ENCODE peak calls at places on chromosomes 2 and 18, in seven cellular contexts. J is stomach, M is HepG2, Y is sigmoid colon, Q is A549, Z is H1, B is ovary. L is an unnamed sample.
A peak's percentile ranks its signal among the peaks of the same experiment; 100 is the strongest.

GRCh38 chr2:47631306-47631705 is 151.6 kb upstream of the MSH6 start:
- DNase-seq in J (no peak), M (no peak), Y (no peak), Q (no peak), Z (no peak), B (no peak), L (no peak)

GRCh38 chr2:216603010-216603883 is 30.0 kb upstream of the IGFBP2 start:
- DNase-seq in J (peak; percentile 49), M (no peak), Y (no peak), Q (no peak), Z (no peak), B (no peak), L (no peak)

GRCh38 chr2:153487482-153487881 is 8.9 kb upstream of the RPRM start:
- DNase-seq in J (no peak), M (no peak), Y (no peak), Q (no peak), Z (no peak), B (no peak), L (no peak)

GRCh38 chr2:160646684-160647444 is 153.3 kb upstream of the RBMS1 start:
- DNase-seq in J (peak; percentile 56), M (no peak), Y (no peak), Q (no peak), Z (no peak), B (no peak), L (no peak)

GRCh38 chr18:2534906-2535305 is 36.4 kb downstream of the METTL4 start:
- DNase-seq in J (no peak), M (no peak), Y (no peak), Q (no peak), Z (no peak), B (no peak), L (no peak)

GRCh38 chr2:32231959-32232358 is 32.7 kb downstream of the NLRC4 start:
- DNase-seq in J (no peak), M (peak; percentile 58), Y (no peak), Q (no peak), Z (no peak), B (no peak), L (no peak)

GRCh38 chr2:2650608-2651375 is 319.7 kb upstream of the MYT1L start:
- DNase-seq in J (peak; percentile 16), M (no peak), Y (peak; percentile 26), Q (no peak), Z (no peak), B (no peak), L (no peak)

GRCh38 chr2:41737888-41738287 is 309.9 kb upstream of the PKDCC start:
- DNase-seq in J (no peak), M (no peak), Y (no peak), Q (no peak), Z (no peak), B (no peak), L (no peak)

GRCh38 chr2:115200016-115200415 is 757.6 kb downstream of the DPP10 start:
- DNase-seq in J (no peak), M (no peak), Y (no peak), Q (no peak), Z (no peak), B (no peak), L (no peak)

GRCh38 chr2:84946204-84947009 is 24.6 kb upstream of the KCMF1 start:
- DNase-seq in J (peak; percentile 57), M (peak; percentile 96), Y (no peak), Q (peak; percentile 94), Z (no peak), B (no peak), L (peak; percentile 77)

GRCh38 chr18:31156831-31157763 is 5.6 kb downstream of the DSC1 start:
- DNase-seq in J (no peak), M (no peak), Y (no peak), Q (no peak), Z (no peak), B (no peak), L (no peak)

GRCh38 chr2:187638840-187639239 is 84.6 kb upstream of the TFPI start:
- DNase-seq in J (no peak), M (no peak), Y (no peak), Q (no peak), Z (no peak), B (no peak), L (no peak)

GRCh38 chr18:7205346-7205745 is 25.5 kb upstream of the LRRC30 start:
- DNase-seq in J (no peak), M (no peak), Y (no peak), Q (no peak), Z (no peak), B (no peak), L (no peak)

GRCh38 chr18:58253871-58254270 is 209.8 kb downstream of the NEDD4L start:
- DNase-seq in J (no peak), M (no peak), Y (no peak), Q (no peak), Z (no peak), B (no peak), L (no peak)

GRCh38 chr2:199228887-199229819 is 228.6 kb downstream of the SATB2 start:
- DNase-seq in J (no peak), M (no peak), Y (no peak), Q (peak; percentile 19), Z (no peak), B (no peak), L (no peak)

GRCh38 chr2:164514491-164514890 is 106.8 kb downstream of the GRB14 start:
- DNase-seq in J (no peak), M (peak; percentile 88), Y (no peak), Q (peak; percentile 28), Z (no peak), B (no peak), L (no peak)

GRCh38 chr2:233681534-233682099 is at the start of gene UGT1A7:
- DNase-seq in J (no peak), M (no peak), Y (no peak), Q (no peak), Z (no peak), B (no peak), L (no peak)

GRCh38 chr2:240462073-240462703 is 26.7 kb downstream of the GPC1 start:
- DNase-seq in J (no peak), M (no peak), Y (peak; percentile 48), Q (no peak), Z (no peak), B (peak; percentile 34), L (peak; percentile 6)

GRCh38 chr2:161238264-161238558 is 70.0 kb upstream of the PSMD14 start:
- DNase-seq in J (no peak), M (no peak), Y (no peak), Q (no peak), Z (no peak), B (no peak), L (no peak)

GRCh38 chr2:178484245-178485041 is 4.2 kb downstream of the PLEKHA3 start:
- DNase-seq in J (peak; percentile 71), M (no peak), Y (peak; percentile 61), Q (no peak), Z (no peak), B (no peak), L (no peak)

GRCh38 chr2:42754776-42755140 is 9.2 kb downstream of the OXER1 start:
- DNase-seq in J (no peak), M (no peak), Y (no peak), Q (no peak), Z (no peak), B (no peak), L (no peak)

GRCh38 chr2:138207531-138207930 is 243.3 kb downstream of the HNMT start:
- DNase-seq in J (no peak), M (no peak), Y (no peak), Q (no peak), Z (no peak), B (no peak), L (no peak)

GRCh38 chr2:179952658-179953057 is 54.4 kb downstream of the CWC22 start:
- DNase-seq in J (no peak), M (no peak), Y (no peak), Q (no peak), Z (no peak), B (no peak), L (no peak)

GRCh38 chr2:44126106-44126797 is 42.4 kb upstream of the PPM1B start:
- DNase-seq in J (no peak), M (no peak), Y (no peak), Q (peak; percentile 46), Z (no peak), B (no peak), L (no peak)
- TF ChIP-seq POLR2A in J (no peak), M (no peak), Y (no peak), Q (no peak), Z (no peak), B (no peak), L (no peak)

DNA sequence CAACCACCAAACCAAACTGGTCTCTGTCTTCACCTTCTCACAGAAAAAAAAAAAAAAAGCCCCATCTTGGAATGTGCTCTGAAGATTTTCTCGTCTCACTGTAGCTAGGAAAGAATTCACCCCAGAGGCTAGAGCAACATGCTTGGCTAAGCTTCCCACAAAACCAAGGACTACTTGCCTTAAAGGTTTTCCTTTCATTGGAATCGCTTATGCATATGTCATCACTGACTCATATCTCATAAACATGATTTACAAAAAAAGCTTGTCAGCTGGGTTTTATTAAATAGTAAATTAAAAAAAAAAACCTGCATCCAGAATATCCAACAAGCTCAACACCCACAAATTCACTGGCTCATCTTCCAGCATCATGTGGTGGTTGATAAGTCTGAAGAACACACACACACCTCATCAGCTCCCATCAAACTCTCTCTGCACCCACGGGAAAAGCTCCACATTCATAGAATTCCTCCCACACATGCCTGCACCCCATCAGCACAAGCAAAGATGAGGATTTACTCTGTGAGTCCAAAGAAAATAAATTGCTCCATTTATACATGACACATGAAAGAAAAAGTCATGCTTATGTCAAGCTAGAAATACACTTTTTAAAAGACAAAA is 182.0 kb upstream of the TRIB2 start:
- DNase-seq in J (no peak), M (no peak), Y (no peak), Q (no peak), Z (no peak), B (no peak), L (no peak)
- TF ChIP-seq EP300 in J (no peak), M (no peak), Y (no peak), Q (no peak), Z (no peak), B (no peak), L (no peak)

DNA sequence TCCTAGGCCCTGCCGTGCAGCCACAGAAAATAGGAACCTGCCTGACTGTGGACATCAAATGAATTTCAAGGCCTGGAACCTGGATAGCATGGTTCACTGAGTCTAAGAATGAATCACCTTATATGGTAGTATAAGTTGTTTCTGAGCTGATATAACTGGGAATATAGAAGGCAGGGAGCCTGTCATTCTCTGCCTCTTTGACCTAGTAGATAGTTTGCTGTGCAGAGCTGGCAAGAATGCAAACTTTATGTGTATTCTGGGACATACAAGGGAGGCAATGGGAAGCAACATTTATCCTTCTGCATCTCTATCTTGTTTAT is 22.2 kb upstream of the SSB start:
- DNase-seq in J (no peak), M (no peak), Y (no peak), Q (no peak), Z (no peak), B (no peak), L (no peak)
- H3K27ac ChIP-seq in J (no peak overlapping the region), M (no peak overlapping the region), Y (peak overlapping the region; percentile 59), Q (no peak overlapping the region), Z (no peak overlapping the region), B (no peak overlapping the region), L (peak overlapping the region; percentile 18)

DNA sequence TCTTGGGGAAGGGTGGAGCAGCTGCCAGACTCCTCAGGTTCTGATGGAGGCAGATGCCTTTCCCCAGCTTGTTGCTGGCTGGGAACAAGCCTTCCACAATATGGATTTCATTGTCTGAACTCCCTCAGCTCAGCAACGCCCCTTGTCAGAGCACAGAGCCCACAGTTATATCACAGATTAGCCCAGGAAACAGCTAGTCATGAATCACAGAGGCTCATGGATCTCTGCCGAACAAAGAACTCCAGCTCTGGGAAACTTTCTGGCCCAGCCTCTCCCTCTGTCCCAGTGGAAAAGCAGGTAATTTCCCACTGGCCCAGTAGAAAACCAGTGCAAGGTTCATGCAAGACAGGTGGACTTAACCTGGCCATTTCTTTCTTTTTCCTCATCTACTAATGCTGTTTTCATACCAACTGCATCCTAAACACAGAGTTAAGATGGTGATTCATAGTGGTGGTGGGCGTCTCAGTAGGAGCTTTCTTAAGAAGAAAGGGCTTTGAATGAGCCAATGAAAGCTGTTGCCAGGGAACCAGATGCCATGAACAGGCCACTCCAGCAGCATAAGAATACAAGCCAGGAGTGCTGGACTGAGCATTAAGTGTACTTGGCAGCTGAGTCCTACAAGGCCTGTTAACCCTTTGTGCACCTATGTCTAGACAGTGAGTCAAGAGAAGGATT is 8.7 kb upstream of the KIAA2012 start:
- DNase-seq in J (no peak), M (no peak), Y (no peak), Q (peak; percentile 17), Z (no peak), B (no peak), L (no peak)
- TF ChIP-seq POLR2A in J (no peak), M (no peak), Y (no peak), Q (no peak), Z (no peak), B (no peak), L (no peak)

L was measured in transverse colon.